ENCODE peak calls at places on chromosomes 11 and 22, in six cellular contexts. K is hepatocyte; Q is gastrocnemius medialis; M is body of pancreas; O is CD8-positive, alpha-beta T cell; B is GM13976. A is an unnamed sample.

GRCh38 chr11:832529-833113 is at the start of gene CD151:
- DNase-seq in K (peak), Q (peak), M (peak), O (peak), B (peak), A (peak)

GRCh38 chr11:73334244-73335203 is 26.4 kb downstream of the ARHGEF17 start:
- DNase-seq in K (peak), Q (peak), M (peak), O (no peak), B (peak), A (peak)

GRCh38 chr11:47184711-47185304 is 1.4 kb downstream of the PACSIN3 start:
- DNase-seq in K (peak), Q (peak), M (peak), O (no peak), B (no peak), A (no peak)

GRCh38 chr11:5618807-5619206 is 6.0 kb upstream of the TRIM34 start:
- DNase-seq in K (peak), Q (no peak), M (no peak), O (no peak), B (no peak), A (no peak)

GRCh38 chr11:65452806-65453490 is 30.4 kb downstream of the NEAT1 start:
- DNase-seq in K (no peak), Q (peak), M (no peak), O (no peak), B (no peak), A (no peak)

GRCh38 chr11:1126491-1126926 is 31.2 kb upstream of the MUC5AC start:
- DNase-seq in K (no peak), Q (no peak), M (no peak), O (no peak), B (no peak), A (no peak)

GRCh38 chr11:77175869-77176539 is 48.0 kb downstream of the MYO7A start:
- DNase-seq in K (no peak), Q (peak), M (peak), O (no peak), B (no peak), A (no peak)

GRCh38 chr11:62150887-62151736 is 27.3 kb downstream of the INCENP start:
- DNase-seq in K (no peak), Q (no peak), M (no peak), O (peak), B (no peak), A (no peak)

GRCh38 chr11:17036666-17037658 is 22.7 kb upstream of the PLEKHA7 start:
- DNase-seq in K (peak), Q (no peak), M (peak), O (no peak), B (no peak), A (no peak)

GRCh38 chr22:20803696-20804324 is 29.9 kb downstream of the SERPIND1 start:
- DNase-seq in K (peak), Q (no peak), M (peak), O (no peak), B (peak), A (peak)

GRCh38 chr11:80916180-80916811 is 1475.5 kb upstream of the TENM4 start:
- DNase-seq in K (no peak), Q (no peak), M (no peak), O (no peak), B (no peak), A (no peak)

GRCh38 chr11:42462558-42463310 is 849.1 kb upstream of the API5 start:
- DNase-seq in K (no peak), Q (no peak), M (no peak), O (no peak), B (no peak), A (no peak)

GRCh38 chr22:36910461-36910860 is 3.0 kb upstream of the CSF2RB start:
- DNase-seq in K (no peak), Q (no peak), M (no peak), O (no peak), B (no peak), A (no peak)

GRCh38 chr11:134579709-134580634 is 167.9 kb upstream of the B3GAT1 start:
- DNase-seq in K (peak), Q (no peak), M (no peak), O (no peak), B (peak), A (peak)

GRCh38 chr11:122690801-122691649 is 35.5 kb downstream of the UBASH3B start:
- DNase-seq in K (no peak), Q (no peak), M (peak), O (no peak), B (no peak), A (no peak)

GRCh38 chr11:133835258-133836075 is 9.8 kb downstream of the SPATA19 start:
- DNase-seq in K (peak), Q (no peak), M (peak), O (peak), B (peak), A (peak)

GRCh38 chr11:1285316-1285744 is 24.1 kb downstream of the TOLLIP start:
- DNase-seq in K (no peak), Q (no peak), M (no peak), O (no peak), B (no peak), A (no peak)

GRCh38 chr22:43235445-43236400 is 48.8 kb upstream of the TTLL12 start:
- DNase-seq in K (no peak), Q (no peak), M (no peak), O (no peak), B (no peak), A (no peak)

GRCh38 chr11:13229136-13229535 is 48.5 kb upstream of the BMAL1 start:
- DNase-seq in K (no peak), Q (no peak), M (no peak), O (no peak), B (no peak), A (no peak)

GRCh38 chr11:124440608-124441007 is 4.9 kb downstream of the OR8B8 start:
- DNase-seq in K (no peak), Q (no peak), M (no peak), O (no peak), B (no peak), A (no peak)

GRCh38 chr11:124441519-124441918 is 4.0 kb downstream of the OR8B8 start:
- DNase-seq in K (no peak), Q (no peak), M (no peak), O (no peak), B (no peak), A (no peak)

GRCh38 chr11:124442847-124443246 is 2.6 kb downstream of the OR8B8 start:
- DNase-seq in K (no peak), Q (no peak), M (no peak), O (no peak), B (no peak), A (no peak)

GRCh38 chr11:124441081-124441480 is 4.4 kb downstream of the OR8B8 start:
- DNase-seq in K (no peak), Q (no peak), M (no peak), O (no peak), B (no peak), A (no peak)

DNA sequence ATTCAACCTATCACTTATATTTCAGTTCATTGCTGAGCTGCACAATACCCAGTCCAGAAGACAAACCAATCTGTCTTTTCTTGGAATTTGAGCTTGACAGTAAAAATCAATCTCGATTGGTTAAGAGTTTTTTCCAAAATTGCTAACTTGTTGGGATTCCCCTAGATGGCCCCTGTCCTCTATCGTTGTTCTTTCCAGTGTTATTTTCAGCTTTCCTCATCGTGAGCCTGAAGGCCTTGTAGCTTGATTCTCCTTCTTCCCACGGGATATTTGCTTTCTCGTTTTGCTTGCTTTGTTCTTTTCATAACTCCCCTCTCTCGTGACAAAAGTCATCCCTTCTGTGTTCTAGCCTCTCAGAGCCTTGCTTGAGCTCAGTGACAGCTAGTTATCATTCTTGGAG is 3.1 kb downstream of the OR8B8 start:
- DNase-seq in K (no peak), Q (no peak), M (no peak), O (no peak), B (no peak), A (no peak)
- TF ChIP-seq CTCF in K (no peak), Q (no peak), M (no peak), O (no peak), B (no peak), A (no peak)

GRCh38 chr11:100841711-100842407 is 154.8 kb downstream of the ARHGAP42 start:
- DNase-seq in K (no peak), Q (no peak), M (no peak), O (no peak), B (no peak), A (no peak)
- TF ChIP-seq CTCF in K (no peak), Q (no peak), M (no peak), O (no peak), B (no peak), A (no peak)

GRCh38 chr11:2860636-2861035 is 24.9 kb downstream of the CDKN1C start:
- DNase-seq in K (peak), Q (no peak), M (no peak), O (no peak), B (no peak), A (peak)

GRCh38 chr11:2859706-2860037 is 25.9 kb downstream of the CDKN1C start:
- DNase-seq in K (no peak), Q (no peak), M (no peak), O (no peak), B (no peak), A (no peak)

GRCh38 chr11:2864890-2865289 is 20.7 kb downstream of the CDKN1C start:
- DNase-seq in K (no peak), Q (no peak), M (no peak), O (no peak), B (no peak), A (no peak)

GRCh38 chr11:2862950-2863618 is 22.5 kb downstream of the CDKN1C start:
- DNase-seq in K (no peak), Q (no peak), M (no peak), O (no peak), B (no peak), A (no peak)

DNA sequence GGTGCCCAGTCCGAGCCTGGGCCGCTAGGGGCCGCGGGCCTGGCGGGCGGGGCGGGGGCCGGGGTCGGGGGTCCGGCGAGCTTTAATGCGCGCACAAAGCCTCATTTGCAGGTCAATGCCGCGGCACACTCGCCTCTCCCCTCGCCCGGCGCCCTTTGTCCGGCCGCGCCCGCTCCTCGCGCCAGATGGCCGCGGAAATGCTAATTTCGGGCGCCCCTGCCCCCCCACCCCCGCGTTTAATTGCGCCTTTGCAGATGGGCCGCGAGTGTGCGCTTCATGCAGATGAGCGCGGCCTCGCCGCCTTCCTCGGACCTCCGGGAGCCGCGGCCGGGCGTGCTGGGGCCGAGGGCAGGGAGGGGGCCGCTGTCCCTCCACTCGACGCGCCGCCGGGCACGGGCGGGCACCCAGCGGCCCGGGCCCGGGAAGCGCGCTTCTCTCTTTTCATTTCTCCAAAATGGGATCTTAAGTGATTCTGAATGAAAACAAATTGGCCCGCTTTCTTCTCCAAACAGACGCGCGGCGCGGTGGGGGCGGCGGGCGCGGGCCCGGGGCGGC is 23.1 kb downstream of the CDKN1C start:
- DNase-seq in K (no peak), Q (no peak), M (no peak), O (no peak), B (no peak), A (no peak)
- TF ChIP-seq CTCF in K (no peak), Q (no peak), M (no peak), O (no peak), B (no peak), A (no peak)

DNA sequence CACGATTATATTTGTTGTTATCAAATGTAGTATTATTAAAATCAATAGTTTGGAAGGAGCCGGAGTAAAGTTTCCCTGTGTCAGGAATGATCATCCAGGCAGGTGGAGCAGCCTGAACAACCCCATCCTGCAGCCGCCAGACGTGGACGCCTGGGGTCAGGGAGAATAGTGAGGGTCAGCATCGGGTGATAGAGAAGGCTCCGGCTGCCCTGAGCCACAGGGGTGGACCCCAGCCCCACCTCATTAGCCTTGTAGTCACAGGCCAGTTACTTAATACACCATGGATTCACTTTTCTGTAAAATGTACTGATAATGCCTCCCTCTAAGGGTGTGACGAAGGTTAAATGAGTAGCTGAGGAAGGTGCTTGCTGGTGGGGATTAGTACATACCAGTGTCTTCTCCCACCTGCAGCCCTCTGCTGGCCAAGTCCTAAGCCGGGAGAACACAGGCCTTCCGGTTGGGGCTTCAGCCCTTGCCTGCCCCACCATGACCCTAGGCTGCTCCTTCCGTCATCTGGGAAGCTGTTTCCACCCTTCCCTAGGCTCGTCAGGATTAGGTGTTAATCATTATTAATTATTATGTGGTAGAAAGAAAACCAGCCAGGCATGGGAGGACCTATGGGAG is 14.9 kb downstream of the TMEM121B start:
- DNase-seq in K (no peak), Q (no peak), M (no peak), O (no peak), B (peak), A (no peak)
- TF ChIP-seq CTCF in K (no peak), Q (no peak), M (no peak), O (no peak), B (peak), A (no peak)

DNA sequence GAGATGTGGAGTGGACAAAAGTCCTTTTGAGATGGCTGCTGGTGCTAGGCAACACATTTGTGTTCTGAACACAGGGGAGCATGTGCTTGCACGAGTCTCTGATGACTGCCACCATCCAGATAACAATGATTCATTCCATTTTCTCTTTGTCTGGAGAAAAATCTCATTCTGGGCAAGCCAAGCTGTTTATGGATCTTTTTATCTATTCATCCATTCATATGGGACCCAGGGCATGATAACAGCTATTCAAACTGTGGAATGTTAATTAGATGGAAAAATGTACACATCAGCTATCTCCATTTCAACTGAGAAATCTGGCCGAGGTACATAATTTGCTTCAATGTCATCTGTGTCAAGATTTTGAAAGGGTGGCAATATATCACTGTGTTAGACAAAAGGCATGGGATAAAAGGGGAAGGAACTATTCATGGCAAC is 117.5 kb upstream of the ZBED5 start:
- DNase-seq in K (peak), Q (no peak), M (no peak), O (no peak), B (no peak), A (no peak)
- TF ChIP-seq CTCF in K (no peak), Q (no peak), M (no peak), O (no peak), B (no peak), A (no peak)

DNA sequence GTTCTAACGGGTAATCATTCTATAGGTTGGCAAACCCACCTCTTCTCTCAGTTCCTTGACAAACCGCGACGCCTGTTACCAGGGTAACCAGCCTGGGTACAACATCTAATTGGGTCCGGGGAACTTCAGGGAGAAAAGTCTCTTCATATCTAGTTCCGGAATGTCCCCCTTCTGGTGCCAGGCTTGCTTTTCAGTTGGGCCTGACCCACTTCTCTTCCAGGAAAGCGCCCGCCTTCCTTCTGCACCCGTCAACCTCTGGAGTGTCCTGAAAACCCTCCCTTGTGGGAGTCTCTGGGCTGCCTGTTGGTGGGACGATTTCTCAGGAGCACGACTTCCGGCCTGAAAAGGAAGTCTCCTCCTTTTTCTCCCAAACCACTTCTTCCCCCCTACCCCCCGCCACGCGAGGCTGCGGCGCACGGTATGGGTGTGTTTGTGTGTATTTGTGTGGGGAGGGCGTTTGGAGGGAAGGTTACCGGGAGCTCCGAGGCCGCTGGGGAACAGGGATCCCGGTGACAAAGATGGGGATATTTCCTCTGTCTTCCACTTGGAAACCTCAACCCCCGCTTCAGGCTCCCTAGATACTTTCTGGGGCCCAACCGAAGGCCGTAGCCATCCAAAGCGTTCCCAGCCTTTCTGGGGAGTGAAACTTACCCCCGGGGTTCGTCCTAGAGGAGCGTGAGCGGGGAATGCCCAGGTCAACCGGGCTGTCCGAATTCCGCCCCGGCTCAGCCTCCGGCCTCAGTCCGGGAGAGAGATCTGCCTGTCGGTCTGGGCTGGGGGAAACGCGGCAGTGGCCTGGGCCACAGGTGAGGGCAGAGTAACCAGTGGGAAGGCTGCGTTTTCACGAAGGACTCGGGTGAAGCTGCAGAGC is at the start of the genes NKAPD1 and PIH1D2:
- DNase-seq in K (peak), Q (peak), M (peak), O (peak), B (peak), A (peak)
- TF ChIP-seq CTCF in K (no peak), Q (no peak), M (no peak), O (no peak), B (no peak), A (no peak)

DNA sequence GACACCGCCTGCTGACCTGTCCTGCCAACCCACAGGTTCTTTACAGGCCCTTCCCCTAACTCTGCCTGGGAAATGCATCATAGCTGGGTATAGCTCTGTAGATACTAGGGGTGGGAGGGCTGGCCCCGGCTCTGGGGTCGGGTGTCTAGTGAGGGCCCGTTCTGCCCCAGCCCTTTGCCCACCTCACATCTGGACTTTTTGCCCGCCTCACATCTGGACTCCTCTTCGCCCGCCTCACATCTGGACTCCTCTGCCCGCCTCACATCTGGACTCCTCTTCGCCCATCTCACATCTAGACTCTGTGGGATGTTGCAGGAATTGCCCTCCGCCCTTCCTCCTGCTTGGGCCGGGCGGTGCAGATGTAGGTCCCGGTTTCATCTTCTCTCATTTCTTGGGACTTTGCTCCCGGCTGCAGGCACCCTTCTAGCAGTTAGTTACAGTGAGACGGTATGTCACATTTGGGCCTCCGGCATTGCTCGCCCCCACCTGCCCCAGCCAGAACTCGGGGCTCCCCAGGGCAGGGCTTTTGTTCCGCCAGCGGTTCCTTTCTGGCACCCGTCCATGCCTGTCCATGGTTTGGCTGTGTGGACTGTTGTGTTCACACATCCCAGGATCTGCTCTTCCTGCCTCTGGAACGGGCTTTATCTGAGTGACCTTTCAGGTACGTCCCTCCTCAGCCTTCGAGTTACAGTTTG is 1153.7 kb downstream of the BRD1 start:
- DNase-seq in K (no peak), Q (no peak), M (peak), O (no peak), B (no peak), A (no peak)
- TF ChIP-seq CTCF in K (no peak), Q (no peak), M (no peak), O (no peak), B (no peak), A (no peak)

A was measured in GM10248.